ENCODE peak calls at places on chromosomes 3 and 15, in ten cellular contexts. One of them, this sample, is unnamed.

GRCh38 chr15:82108489-82109078 is 62.8 kb upstream of the MEX3B start:
- DNase-seq in endothelial cell of umbilical vein: peak; percentile 60
- DNase-seq in H1: peak; percentile 99
- DNase-seq in Peyer's patch: peak; percentile 32
- DNase-seq in thyroid gland: peak; percentile 17
- DNase-seq in body of pancreas: peak; percentile 71
- DNase-seq in ovary: peak; percentile 28
- DNase-seq in HCT116: peak; percentile 15
- DNase-seq in gastrocnemius medialis: peak; percentile 28
- DNase-seq in A549: peak; percentile 63
- DNase-seq in this sample: peak; percentile 40

GRCh38 chr3:8341853-8342252 is 159.8 kb upstream of the LMCD1 start:
- DNase-seq in endothelial cell of umbilical vein: no peak
- DNase-seq in H1: no peak
- DNase-seq in Peyer's patch: no peak
- DNase-seq in thyroid gland: no peak
- DNase-seq in body of pancreas: no peak
- DNase-seq in ovary: no peak
- DNase-seq in HCT116: no peak
- DNase-seq in gastrocnemius medialis: no peak
- DNase-seq in A549: no peak
- DNase-seq in this sample: no peak

GRCh38 chr3:71258526-71258925 is 325.0 kb downstream of the FOXP1 start:
- DNase-seq in endothelial cell of umbilical vein: peak; percentile 77
- DNase-seq in H1: no peak
- DNase-seq in Peyer's patch: no peak
- DNase-seq in thyroid gland: no peak
- DNase-seq in body of pancreas: no peak
- DNase-seq in ovary: no peak
- DNase-seq in HCT116: no peak
- DNase-seq in gastrocnemius medialis: no peak
- DNase-seq in A549: peak; percentile 79
- DNase-seq in this sample: no peak

GRCh38 chr3:142279965-142280590 is 54.7 kb upstream of the GK5 start:
- DNase-seq in endothelial cell of umbilical vein: peak; percentile 66
- DNase-seq in H1: no peak
- DNase-seq in Peyer's patch: no peak
- DNase-seq in thyroid gland: peak; percentile 54
- DNase-seq in body of pancreas: peak; percentile 58
- DNase-seq in ovary: peak; percentile 61
- DNase-seq in HCT116: peak; percentile 71
- DNase-seq in gastrocnemius medialis: peak; percentile 22
- DNase-seq in A549: peak; percentile 80
- DNase-seq in this sample: no peak

GRCh38 chr3:188734395-188734794 is 437.4 kb upstream of the TPRG1 start:
- DNase-seq in endothelial cell of umbilical vein: peak; percentile 25
- DNase-seq in H1: no peak
- DNase-seq in Peyer's patch: no peak
- DNase-seq in thyroid gland: no peak
- DNase-seq in body of pancreas: peak; percentile 22
- DNase-seq in ovary: no peak
- DNase-seq in HCT116: no peak
- DNase-seq in gastrocnemius medialis: no peak
- DNase-seq in A549: no peak
- DNase-seq in this sample: no peak

GRCh38 chr3:10447527-10448260 is 57.7 kb downstream of the ATP2B2 start:
- DNase-seq in endothelial cell of umbilical vein: no peak
- DNase-seq in H1: no peak
- DNase-seq in Peyer's patch: no peak
- DNase-seq in thyroid gland: no peak
- DNase-seq in body of pancreas: no peak
- DNase-seq in ovary: no peak
- DNase-seq in HCT116: no peak
- DNase-seq in gastrocnemius medialis: peak; percentile 72
- DNase-seq in A549: no peak
- DNase-seq in this sample: no peak

GRCh38 chr15:53611145-53611920 is 148.1 kb downstream of the WDR72 start:
- DNase-seq in endothelial cell of umbilical vein: peak; percentile 97
- DNase-seq in H1: no peak
- DNase-seq in Peyer's patch: no peak
- DNase-seq in thyroid gland: no peak
- DNase-seq in body of pancreas: no peak
- DNase-seq in ovary: no peak
- DNase-seq in HCT116: no peak
- DNase-seq in gastrocnemius medialis: no peak
- DNase-seq in A549: peak; percentile 46
- DNase-seq in this sample: no peak

GRCh38 chr3:14337828-14338227 is 64.6 kb upstream of the SLC6A6 start:
- DNase-seq in endothelial cell of umbilical vein: no peak
- DNase-seq in H1: no peak
- DNase-seq in Peyer's patch: no peak
- DNase-seq in thyroid gland: no peak
- DNase-seq in body of pancreas: no peak
- DNase-seq in ovary: no peak
- DNase-seq in HCT116: no peak
- DNase-seq in gastrocnemius medialis: no peak
- DNase-seq in A549: no peak
- DNase-seq in this sample: no peak

GRCh38 chr3:134722899-134723484 is 72.1 kb upstream of the EPHB1 start:
- DNase-seq in endothelial cell of umbilical vein: no peak
- DNase-seq in H1: no peak
- DNase-seq in Peyer's patch: no peak
- DNase-seq in thyroid gland: no peak
- DNase-seq in body of pancreas: no peak
- DNase-seq in ovary: no peak
- DNase-seq in HCT116: no peak
- DNase-seq in gastrocnemius medialis: peak; percentile 82
- DNase-seq in A549: no peak
- DNase-seq in this sample: no peak

GRCh38 chr3:48130321-48130881 is 57.8 kb downstream of the CDC25A start:
- DNase-seq in endothelial cell of umbilical vein: peak; percentile 96
- DNase-seq in H1: no peak
- DNase-seq in Peyer's patch: no peak
- DNase-seq in thyroid gland: peak; percentile 83
- DNase-seq in body of pancreas: peak; percentile 43
- DNase-seq in ovary: peak; percentile 79
- DNase-seq in HCT116: no peak
- DNase-seq in gastrocnemius medialis: peak; percentile 15
- DNase-seq in A549: no peak
- DNase-seq in this sample: no peak

GRCh38 chr3:183554377-183554776 is 1.1 kb downstream of the KLHL6 start:
- DNase-seq in endothelial cell of umbilical vein: peak; percentile 57
- DNase-seq in H1: no peak
- DNase-seq in Peyer's patch: no peak
- DNase-seq in thyroid gland: no peak
- DNase-seq in body of pancreas: no peak
- DNase-seq in ovary: no peak
- DNase-seq in HCT116: no peak
- DNase-seq in gastrocnemius medialis: no peak
- DNase-seq in A549: no peak
- DNase-seq in this sample: no peak

GRCh38 chr15:90664650-90665287 is 52.4 kb upstream of the BLM start:
- DNase-seq in endothelial cell of umbilical vein: peak; percentile 28
- DNase-seq in H1: no peak
- DNase-seq in Peyer's patch: peak; percentile 19
- DNase-seq in thyroid gland: peak; percentile 69
- DNase-seq in body of pancreas: peak; percentile 40
- DNase-seq in ovary: no peak
- DNase-seq in HCT116: no peak
- DNase-seq in gastrocnemius medialis: no peak
- DNase-seq in A549: peak; percentile 65
- DNase-seq in this sample: no peak

GRCh38 chr15:61383421-61383820 is 154.3 kb upstream of the RORA start:
- DNase-seq in endothelial cell of umbilical vein: no peak
- DNase-seq in H1: no peak
- DNase-seq in Peyer's patch: no peak
- DNase-seq in thyroid gland: no peak
- DNase-seq in body of pancreas: no peak
- DNase-seq in ovary: no peak
- DNase-seq in HCT116: no peak
- DNase-seq in gastrocnemius medialis: no peak
- DNase-seq in A549: no peak
- DNase-seq in this sample: no peak

GRCh38 chr15:78149068-78149804 is at the start of gene IDH3A:
- DNase-seq in endothelial cell of umbilical vein: peak; percentile 95
- DNase-seq in H1: peak; percentile 100
- DNase-seq in Peyer's patch: peak; percentile 99
- DNase-seq in thyroid gland: peak; percentile 100
- DNase-seq in body of pancreas: peak; percentile 100
- DNase-seq in ovary: peak; percentile 100
- DNase-seq in HCT116: peak; percentile 85
- DNase-seq in gastrocnemius medialis: peak; percentile 98
- DNase-seq in A549: peak; percentile 97
- DNase-seq in this sample: peak; percentile 100

GRCh38 chr3:118480101-118480860 is 554.4 kb downstream of the IGSF11 start:
- DNase-seq in endothelial cell of umbilical vein: no peak
- DNase-seq in H1: no peak
- DNase-seq in Peyer's patch: no peak
- DNase-seq in thyroid gland: no peak
- DNase-seq in body of pancreas: no peak
- DNase-seq in ovary: no peak
- DNase-seq in HCT116: no peak
- DNase-seq in gastrocnemius medialis: no peak
- DNase-seq in A549: no peak
- DNase-seq in this sample: no peak

GRCh38 chr3:129793947-129794318 is 99.6 kb downstream of the TMCC1 start:
- DNase-seq in endothelial cell of umbilical vein: peak; percentile 55
- DNase-seq in H1: no peak
- DNase-seq in Peyer's patch: no peak
- DNase-seq in thyroid gland: peak; percentile 40
- DNase-seq in body of pancreas: no peak
- DNase-seq in ovary: no peak
- DNase-seq in HCT116: no peak
- DNase-seq in gastrocnemius medialis: no peak
- DNase-seq in A549: no peak
- DNase-seq in this sample: no peak

DNA sequence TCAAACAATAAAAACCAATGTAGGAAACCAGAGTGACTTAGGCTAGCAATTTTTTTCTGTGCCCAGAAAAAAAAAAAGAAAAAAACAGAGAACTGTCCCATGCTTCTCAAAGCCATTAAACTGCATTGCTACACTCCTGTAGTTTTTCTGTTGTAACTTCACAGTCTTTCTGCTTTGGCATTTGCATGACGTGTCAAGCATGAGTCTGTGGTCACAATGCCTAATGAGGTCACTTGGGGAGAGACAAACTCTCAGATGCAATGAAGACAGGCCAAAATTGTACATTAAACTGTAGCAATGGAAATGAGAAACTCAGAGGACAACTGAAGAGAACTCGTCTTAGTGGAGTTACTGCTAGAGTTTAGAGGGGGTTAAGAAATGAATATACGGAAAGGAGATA is 30.8 kb downstream of the CCDC80 start:
- DNase-seq in endothelial cell of umbilical vein: no peak
- DNase-seq in H1: no peak
- DNase-seq in Peyer's patch: no peak
- DNase-seq in thyroid gland: no peak
- DNase-seq in body of pancreas: no peak
- DNase-seq in ovary: no peak
- DNase-seq in HCT116: no peak
- DNase-seq in gastrocnemius medialis: no peak
- DNase-seq in A549: no peak
- DNase-seq in this sample: no peak
- H3K4me1 ChIP-seq in endothelial cell of umbilical vein: peaks cover 8% of the 10 kb centered on the region
- H3K4me1 ChIP-seq in H1: no peaks in the 10 kb centered on the region
- H3K4me1 ChIP-seq in Peyer's patch: no peaks in the 10 kb centered on the region
- H3K4me1 ChIP-seq in thyroid gland: peaks cover 3% of the 10 kb centered on the region
- H3K4me1 ChIP-seq in body of pancreas: no peaks in the 10 kb centered on the region
- H3K4me1 ChIP-seq in ovary: peaks cover 2% of the 10 kb centered on the region
- H3K4me1 ChIP-seq in HCT116: no peaks in the 10 kb centered on the region
- H3K4me1 ChIP-seq in gastrocnemius medialis: peaks cover 3% of the 10 kb centered on the region
- H3K4me1 ChIP-seq in A549: no peaks in the 10 kb centered on the region
- H3K4me1 ChIP-seq in this sample: no peaks in the 10 kb centered on the region

DNA sequence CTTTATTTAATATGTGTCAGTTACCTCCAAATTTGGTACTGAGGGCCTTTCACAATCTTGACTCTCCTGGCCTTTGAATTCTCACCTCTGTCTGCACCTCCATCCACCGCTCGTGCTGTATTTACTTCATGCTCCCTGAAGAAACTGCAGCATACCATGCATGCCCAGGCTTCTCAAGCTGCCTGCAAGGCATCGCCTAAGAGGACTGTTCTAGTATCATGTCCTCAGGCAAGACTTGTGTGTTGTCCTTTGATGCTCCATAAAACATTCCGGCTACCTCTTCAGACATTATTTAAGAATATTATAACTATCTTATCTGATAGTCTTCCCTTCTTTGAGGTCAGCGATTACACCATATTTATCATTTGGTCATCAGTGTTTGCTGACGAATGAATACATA is 682.5 kb downstream of the NR2F2 start:
- DNase-seq in endothelial cell of umbilical vein: no peak
- DNase-seq in H1: no peak
- DNase-seq in Peyer's patch: no peak
- DNase-seq in thyroid gland: no peak
- DNase-seq in body of pancreas: no peak
- DNase-seq in ovary: no peak
- DNase-seq in HCT116: no peak
- DNase-seq in gastrocnemius medialis: no peak
- DNase-seq in A549: no peak
- DNase-seq in this sample: no peak
- H3K9me3 ChIP-seq in endothelial cell of umbilical vein: no peaks in the 10 kb centered on the region
- H3K9me3 ChIP-seq in H1: no peaks in the 10 kb centered on the region
- H3K9me3 ChIP-seq in Peyer's patch: no peaks in the 10 kb centered on the region
- H3K9me3 ChIP-seq in thyroid gland: no peaks in the 10 kb centered on the region
- H3K9me3 ChIP-seq in body of pancreas: no peaks in the 10 kb centered on the region
- H3K9me3 ChIP-seq in ovary: no peaks in the 10 kb centered on the region
- H3K9me3 ChIP-seq in HCT116: no peaks in the 10 kb centered on the region
- H3K9me3 ChIP-seq in gastrocnemius medialis: no peaks in the 10 kb centered on the region
- H3K9me3 ChIP-seq in A549: no peaks in the 10 kb centered on the region
- H3K9me3 ChIP-seq in this sample: peaks cover 4% of the 10 kb centered on the region

GRCh38 chr3:132723024-132723462 is 834 bp upstream of the NPHP3 start:
- DNase-seq in endothelial cell of umbilical vein: no peak
- DNase-seq in H1: no peak
- DNase-seq in Peyer's patch: no peak
- DNase-seq in thyroid gland: no peak
- DNase-seq in body of pancreas: no peak
- DNase-seq in ovary: no peak
- DNase-seq in HCT116: no peak
- DNase-seq in gastrocnemius medialis: no peak
- DNase-seq in A549: no peak
- DNase-seq in this sample: no peak
- TF ChIP-seq POLR2A in endothelial cell of umbilical vein: peak; percentile 89
- TF ChIP-seq POLR2A in H1: peak; percentile 67
- TF ChIP-seq POLR2A in Peyer's patch: peak; percentile 54
- TF ChIP-seq POLR2A in thyroid gland: peak; percentile 94
- TF ChIP-seq POLR2A in body of pancreas: peak; percentile 56
- TF ChIP-seq POLR2A in ovary: no peak
- TF ChIP-seq POLR2A in HCT116: no peak
- TF ChIP-seq POLR2A in gastrocnemius medialis: peak; percentile 9
- TF ChIP-seq POLR2A in A549: peak; percentile 83
- TF ChIP-seq POLR2A in this sample: no peak

DNA sequence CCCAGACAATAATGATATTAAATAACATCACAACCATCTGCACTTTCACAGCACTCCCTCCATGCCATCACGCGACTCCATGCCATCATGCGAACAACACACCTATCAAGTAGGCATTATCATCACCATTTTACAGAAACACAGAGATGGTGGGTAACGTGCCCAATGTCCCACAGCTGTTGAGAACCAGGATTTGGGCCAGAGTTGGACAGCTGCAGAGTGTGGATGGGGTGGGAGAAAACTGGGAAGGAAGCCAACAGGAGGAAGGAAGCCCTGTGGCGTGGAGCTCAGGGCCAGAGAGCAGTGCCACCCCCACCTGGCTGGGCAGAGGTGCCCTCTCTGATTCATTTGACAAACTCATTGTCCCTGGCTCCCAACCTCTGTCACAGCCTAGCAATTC is 29.0 kb downstream of the RBPMS2 start:
- DNase-seq in endothelial cell of umbilical vein: no peak
- DNase-seq in H1: no peak
- DNase-seq in Peyer's patch: no peak
- DNase-seq in thyroid gland: no peak
- DNase-seq in body of pancreas: no peak
- DNase-seq in ovary: no peak
- DNase-seq in HCT116: no peak
- DNase-seq in gastrocnemius medialis: no peak
- DNase-seq in A549: no peak
- DNase-seq in this sample: no peak
- H3K4me1 ChIP-seq in endothelial cell of umbilical vein: no peaks in the 10 kb centered on the region
- H3K4me1 ChIP-seq in H1: peaks cover 7% of the 10 kb centered on the region
- H3K4me1 ChIP-seq in Peyer's patch: no peaks in the 10 kb centered on the region
- H3K4me1 ChIP-seq in thyroid gland: peaks cover 6% of the 10 kb centered on the region
- H3K4me1 ChIP-seq in body of pancreas: no peaks in the 10 kb centered on the region
- H3K4me1 ChIP-seq in ovary: peaks cover 3% of the 10 kb centered on the region
- H3K4me1 ChIP-seq in HCT116: no peaks in the 10 kb centered on the region
- H3K4me1 ChIP-seq in gastrocnemius medialis: peaks cover 12% of the 10 kb centered on the region
- H3K4me1 ChIP-seq in A549: no peaks in the 10 kb centered on the region
- H3K4me1 ChIP-seq in this sample: no peaks in the 10 kb centered on the region

This sample was measured in breast epithelium.